ENCODE peak calls at places on chromosomes 16 and 17, in ten cellular contexts. L is adipocyte; W is CD8-positive, alpha-beta T cell; M is AG04450; I is NCI-H1694; G is left cardiac atrium; V is tibial nerve; X is EL; Q is natural killer cell treated with Interleukin-12 subunit alpha and Interleukin-12 subunit beta and Interleukin-15 and Interleukin-18, amount 100 ng/mL, for 72 hours; F is fibroblast of the conjunctiva. U is an unnamed sample.

GRCh38 chr17:77373298-77374169 is 232.8 kb downstream of the SEC14L1 start:
- DNase-seq in L (peak; percentile 59), W (no peak), M (no peak), I (no peak), G (no peak), V (no peak), X (no peak), Q (no peak), F (no peak), U (peak; percentile 62)

GRCh38 chr17:17937450-17937849 is 34.8 kb downstream of the TOM1L2 start:
- DNase-seq in L (no peak), W (no peak), M (no peak), I (no peak), G (no peak), V (no peak), X (no peak), Q (no peak), F (no peak), U (peak; percentile 42)

GRCh38 chr17:83124871-83125514 is 45.6 kb downstream of the METRNL start:
- DNase-seq in L (no peak), W (no peak), M (no peak), I (no peak), G (no peak), V (no peak), X (no peak), Q (peak; percentile 65), F (no peak), U (no peak)

GRCh38 chr17:37737971-37738370 is 6.9 kb downstream of the HNF1B start:
- DNase-seq in L (peak; percentile 76), W (no peak), M (no peak), I (no peak), G (no peak), V (no peak), X (peak; percentile 67), Q (no peak), F (no peak), U (peak; percentile 68)

GRCh38 chr17:78223765-78224164 is 7.7 kb upstream of the TMEM235 start:
- DNase-seq in L (no peak), W (no peak), M (no peak), I (no peak), G (no peak), V (no peak), X (no peak), Q (no peak), F (no peak), U (no peak)

GRCh38 chr17:76734080-76734840 is 2.9 kb downstream of the SRSF2 start:
- DNase-seq in L (peak; percentile 45), W (no peak), M (no peak), I (no peak), G (no peak), V (no peak), X (peak; percentile 41), Q (no peak), F (no peak), U (peak; percentile 69)

GRCh38 chr17:71180801-71181385 is 939.9 kb upstream of the SOX9 start:
- DNase-seq in L (no peak), W (no peak), M (peak; percentile 6), I (no peak), G (no peak), V (no peak), X (peak; percentile 12), Q (no peak), F (no peak), U (peak; percentile 10)

GRCh38 chr17:78644259-78644658 is 67.1 kb upstream of the DNAH17 start:
- DNase-seq in L (no peak), W (no peak), M (no peak), I (no peak), G (no peak), V (no peak), X (no peak), Q (no peak), F (no peak), U (no peak)

GRCh38 chr17:28950017-28950751 is 1.1 kb downstream of the PHF12 start:
- DNase-seq in L (peak; percentile 63), W (peak; percentile 44), M (no peak), I (no peak), G (peak; percentile 56), V (no peak), X (peak; percentile 58), Q (peak; percentile 81), F (no peak), U (peak; percentile 68)

GRCh38 chr16:87125206-87126155 is 191.7 kb downstream of the C16orf95 start:
- DNase-seq in L (no peak), W (no peak), M (no peak), I (no peak), G (peak; percentile 29), V (no peak), X (no peak), Q (no peak), F (no peak), U (no peak)

GRCh38 chr16:1355591-1355990 is 3.9 kb downstream of the GNPTG start:
- DNase-seq in L (no peak), W (no peak), M (no peak), I (no peak), G (no peak), V (no peak), X (no peak), Q (no peak), F (no peak), U (no peak)

GRCh38 chr17:57906910-57907309 is 48.3 kb downstream of the CUEDC1 start:
- DNase-seq in L (no peak), W (no peak), M (no peak), I (no peak), G (no peak), V (no peak), X (no peak), Q (no peak), F (no peak), U (peak; percentile 36)

GRCh38 chr16:85253127-85253941 is 141.1 kb upstream of the CIBAR2 start:
- DNase-seq in L (peak; percentile 72), W (peak; percentile 49), M (no peak), I (peak; percentile 80), G (peak; percentile 53), V (no peak), X (peak; percentile 35), Q (no peak), F (no peak), U (peak; percentile 50)

GRCh38 chr17:15341385-15341849 is at the start of gene TEKT3:
- DNase-seq in L (peak; percentile 80), W (no peak), M (peak; percentile 20), I (no peak), G (peak; percentile 92), V (peak; percentile 76), X (peak; percentile 81), Q (no peak), F (peak; percentile 38), U (peak; percentile 61)

GRCh38 chr16:18853694-18854093 is 52.3 kb upstream of the ARL6IP1 start:
- DNase-seq in L (peak; percentile 73), W (no peak), M (no peak), I (no peak), G (no peak), V (no peak), X (no peak), Q (no peak), F (no peak), U (no peak)

GRCh38 chr17:60864674-60865080 is 187.0 kb downstream of the BCAS3 start:
- DNase-seq in L (peak; percentile 37), W (no peak), M (no peak), I (no peak), G (no peak), V (no peak), X (no peak), Q (no peak), F (no peak), U (no peak)

GRCh38 chr16:56371383-56371937 is 53.9 kb downstream of the AMFR start:
- DNase-seq in L (no peak), W (no peak), M (no peak), I (no peak), G (no peak), V (no peak), X (no peak), Q (no peak), F (no peak), U (no peak)

GRCh38 chr17:72634621-72635020 is 457.9 kb downstream of the SLC39A11 start:
- DNase-seq in L (no peak), W (no peak), M (no peak), I (no peak), G (no peak), V (no peak), X (no peak), Q (no peak), F (no peak), U (no peak)

GRCh38 chr17:70881093-70881492 is 711.8 kb downstream of the KCNJ2 start:
- DNase-seq in L (no peak), W (no peak), M (no peak), I (no peak), G (no peak), V (no peak), X (no peak), Q (no peak), F (no peak), U (no peak)

GRCh38 chr16:51408357-51408756 is 257.3 kb upstream of the SALL1 start:
- DNase-seq in L (peak; percentile 47), W (no peak), M (no peak), I (no peak), G (no peak), V (no peak), X (peak; percentile 31), Q (no peak), F (no peak), U (peak; percentile 71)

GRCh38 chr17:60422162-60422665 is at the start of gene CHCT1:
- DNase-seq in L (no peak), W (no peak), M (no peak), I (no peak), G (peak; percentile 25), V (no peak), X (no peak), Q (no peak), F (no peak), U (no peak)

U was measured in ELR.